ENCODE peak calls at places on chromosomes 11 and 22, in nine cellular contexts. F, B, K, Q, V, N, W, T and H are unnamed samples.

GRCh38 chr11:124961972-124962609 is 8.1 kb downstream of the CCDC15 start:
- DNase-seq in F (no peak), B (no peak), K (no peak), Q (peak; percentile 79), V (peak; percentile 69), N (no peak), W (peak; percentile 21), T (no peak), H (peak; percentile 44)

GRCh38 chr11:111612211-111612610 is 10.0 kb downstream of the SIK2 start:
- DNase-seq in F (no peak), B (no peak), K (no peak), Q (no peak), V (peak; percentile 64), N (no peak), W (no peak), T (no peak), H (no peak)

GRCh38 chr11:90204832-90205646 is 17.8 kb downstream of the CHORDC1 start:
- DNase-seq in F (no peak), B (no peak), K (no peak), Q (peak; percentile 47), V (peak; percentile 52), N (no peak), W (no peak), T (no peak), H (peak; percentile 17)

GRCh38 chr11:57349491-57350274 is 11.5 kb downstream of the P2RX3 start:
- DNase-seq in F (peak; percentile 84), B (peak; percentile 94), K (peak; percentile 69), Q (no peak), V (peak; percentile 21), N (peak; percentile 90), W (peak; percentile 70), T (peak; percentile 44), H (peak; percentile 46)

GRCh38 chr11:30346068-30346688 is 23.3 kb downstream of the ARL14EP start:
- DNase-seq in F (no peak), B (no peak), K (no peak), Q (peak; percentile 43), V (peak; percentile 15), N (no peak), W (peak; percentile 19), T (no peak), H (peak; percentile 22)

GRCh38 chr11:19594326-19594725 is 118.3 kb upstream of the NAV2 start:
- DNase-seq in F (no peak), B (no peak), K (no peak), Q (no peak), V (no peak), N (no peak), W (no peak), T (no peak), H (no peak)

GRCh38 chr22:39135092-39135896 is 17.2 kb downstream of the CBX7 start:
- DNase-seq in F (no peak), B (peak; percentile 90), K (no peak), Q (peak; percentile 28), V (peak; percentile 25), N (peak; percentile 81), W (peak; percentile 47), T (peak; percentile 37), H (no peak)

GRCh38 chr11:32374261-32374711 is 61.1 kb downstream of the WT1 start:
- DNase-seq in F (no peak), B (peak; percentile 86), K (no peak), Q (no peak), V (no peak), N (no peak), W (peak; percentile 31), T (no peak), H (peak; percentile 44)

GRCh38 chr22:43412808-43413785 is 1.3 kb downstream of the MPPED1 start:
- DNase-seq in F (no peak), B (no peak), K (no peak), Q (no peak), V (no peak), N (no peak), W (no peak), T (no peak), H (no peak)

GRCh38 chr11:125348704-125349635 is 147.1 kb downstream of the FEZ1 start:
- DNase-seq in F (peak; percentile 75), B (peak; percentile 90), K (peak; percentile 60), Q (no peak), V (peak; percentile 23), N (peak; percentile 75), W (peak; percentile 50), T (peak; percentile 9), H (no peak)

GRCh38 chr11:129787518-129787917 is 28.1 kb upstream of the TMEM45B start:
- DNase-seq in F (no peak), B (no peak), K (no peak), Q (no peak), V (no peak), N (no peak), W (no peak), T (no peak), H (no peak)

GRCh38 chr22:19638282-19639015 is 75.9 kb upstream of the SEPTIN5 start:
- DNase-seq in F (no peak), B (no peak), K (no peak), Q (no peak), V (no peak), N (no peak), W (no peak), T (no peak), H (no peak)

GRCh38 chr22:19149047-19149883 is 827 bp downstream of the GSC2 start:
- DNase-seq in F (no peak), B (peak; percentile 65), K (no peak), Q (no peak), V (peak; percentile 12), N (peak; percentile 76), W (no peak), T (no peak), H (no peak)

DNA sequence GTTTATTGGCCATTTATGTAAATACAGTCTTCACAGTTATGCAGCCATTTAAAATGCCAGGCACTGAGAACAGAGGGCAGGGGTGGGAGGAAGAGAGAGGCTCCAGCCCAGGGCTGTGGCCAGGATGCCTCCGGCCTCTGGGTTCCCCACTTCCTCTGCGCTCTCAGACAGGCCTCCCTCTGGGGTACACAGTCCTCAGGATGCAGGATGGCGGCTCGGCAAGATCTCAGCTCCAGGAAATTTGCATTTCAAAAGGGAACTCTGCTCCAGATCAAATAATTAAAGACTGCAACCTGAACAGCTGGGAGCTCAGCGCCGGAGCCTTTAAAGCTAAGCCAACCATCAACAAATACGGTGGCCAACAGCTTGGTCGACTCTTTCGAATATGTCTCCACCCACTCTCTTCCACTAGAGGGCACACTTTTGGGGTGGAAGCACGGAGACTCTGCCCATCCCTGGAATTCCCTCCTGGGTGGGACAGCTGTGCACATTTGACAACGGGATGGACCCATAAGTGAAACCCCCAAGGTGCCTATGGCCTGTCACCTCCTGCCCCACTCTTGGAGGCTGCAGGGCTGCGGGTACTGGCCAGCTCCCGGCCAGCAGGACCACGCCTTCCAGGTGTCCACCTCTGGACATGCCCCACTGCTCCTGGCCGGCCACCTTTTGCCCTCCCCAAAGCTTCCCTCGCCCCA is 1044.7 kb downstream of the BRD1 start:
- DNase-seq in F (no peak), B (peak; percentile 51), K (no peak), Q (no peak), V (no peak), N (no peak), W (no peak), T (no peak), H (no peak)
- TF ChIP-seq CTCF in F (no peak), B (peak; percentile 58), K (no peak), Q (peak; percentile 37), V (no peak), N (no peak), W (peak; percentile 9), T (no peak), H (no peak)

GRCh38 chr22:45864959-45865496 is 111.9 kb downstream of the WNT7B start:
- DNase-seq in F (no peak), B (no peak), K (no peak), Q (no peak), V (no peak), N (no peak), W (no peak), T (no peak), H (no peak)

GRCh38 chr22:45866398-45867117 is 110.4 kb downstream of the WNT7B start:
- DNase-seq in F (peak; percentile 44), B (peak; percentile 48), K (no peak), Q (no peak), V (no peak), N (peak; percentile 54), W (no peak), T (no peak), H (no peak)

GRCh38 chr22:45863981-45864751 is 112.8 kb downstream of the WNT7B start:
- DNase-seq in F (peak; percentile 79), B (peak; percentile 88), K (peak; percentile 60), Q (peak; percentile 15), V (peak; percentile 78), N (peak; percentile 85), W (peak; percentile 63), T (peak; percentile 63), H (peak; percentile 50)

GRCh38 chr22:45867118-45867905 is 109.7 kb downstream of the WNT7B start:
- DNase-seq in F (peak; percentile 54), B (peak; percentile 53), K (no peak), Q (no peak), V (no peak), N (peak; percentile 43), W (no peak), T (no peak), H (no peak)

GRCh38 chr22:45865561-45866397 is 111.2 kb downstream of the WNT7B start:
- DNase-seq in F (no peak), B (peak; percentile 42), K (no peak), Q (no peak), V (no peak), N (no peak), W (no peak), T (no peak), H (no peak)
- TF ChIP-seq CTCF in F (no peak), B (peak; percentile 12), K (no peak), Q (peak; percentile 18), V (no peak), N (no peak), W (no peak), T (no peak), H (no peak)

DNA sequence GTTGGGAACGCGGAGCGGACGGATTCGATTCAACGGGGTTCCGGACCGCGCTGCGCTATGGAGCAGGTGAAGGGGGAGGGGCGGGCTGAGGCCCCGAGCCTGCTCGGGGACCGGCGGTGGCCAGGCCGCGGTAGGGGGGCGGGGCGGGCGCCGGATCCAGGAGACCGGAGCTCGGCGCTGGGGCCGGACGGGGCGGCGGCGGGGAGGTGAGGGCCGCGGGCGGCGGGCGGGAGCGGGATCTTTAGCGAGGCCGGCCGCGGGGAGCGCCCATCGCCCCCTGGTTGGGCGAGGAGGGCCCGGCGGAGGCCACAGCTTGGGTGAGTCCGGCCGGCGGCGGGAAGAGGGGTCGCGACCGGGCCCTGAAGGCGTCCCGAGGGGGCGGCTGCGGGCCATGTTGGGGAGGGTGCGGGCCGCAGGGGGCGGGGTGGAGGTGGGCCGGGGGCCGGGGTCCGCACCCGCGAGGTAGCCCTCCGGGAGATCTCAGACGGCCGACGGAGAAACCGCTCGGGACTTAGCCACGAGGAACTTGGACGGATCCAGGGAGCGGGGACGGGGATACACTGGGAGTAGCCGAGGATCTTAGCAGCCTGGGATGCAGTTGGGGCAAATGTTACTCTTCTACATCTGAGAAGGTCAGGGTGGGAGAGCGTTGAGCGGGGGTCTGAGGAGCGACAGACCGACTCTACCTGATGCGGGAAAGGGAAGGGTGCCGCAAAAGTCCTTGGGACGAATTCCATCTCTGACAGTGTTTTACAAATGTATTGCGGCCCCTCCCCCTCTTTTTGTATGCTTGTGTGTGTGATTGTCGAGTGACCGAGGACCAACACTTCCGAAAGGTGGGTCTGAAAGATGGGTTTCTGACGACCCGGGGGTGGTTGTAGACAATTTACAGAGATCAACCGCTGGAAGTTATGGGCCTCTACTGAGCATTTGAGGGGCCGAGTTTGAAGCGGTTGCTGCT is 514 bp downstream of the STIP1 start:
- DNase-seq in F (no peak), B (no peak), K (peak; percentile 49), Q (no peak), V (peak; percentile 11), N (no peak), W (no peak), T (no peak), H (no peak)
- TF ChIP-seq CTCF in F (peak; percentile 31), B (no peak), K (no peak), Q (peak; percentile 36), V (no peak), N (no peak), W (no peak), T (no peak), H (no peak)

GRCh38 chr11:118715245-118715807 is 35.9 kb upstream of the TREH start:
- DNase-seq in F (no peak), B (no peak), K (no peak), Q (no peak), V (peak; percentile 23), N (peak; percentile 27), W (no peak), T (no peak), H (no peak)
- TF ChIP-seq CTCF in F (no peak), B (no peak), K (no peak), Q (no peak), V (no peak), N (no peak), W (no peak), T (no peak), H (no peak)